ENCODE peak calls at places on chromosomes 5 and 9, in nine cellular contexts. L is mucosa of gallbladder; K is lower leg skin; T is NCI-H2081; B is stimulated activated CD8-positive, alpha-beta memory T cell treated with anti-CD3 and anti-CD28 coated beads, Interleukin-7, amount 100 ng/mL, for 24 hours; J is NCI-H345; Z is NCI-H69; V is sigmoid colon; I is anterior cingulate cortex. H is an unnamed sample.
A peak's percentile ranks its signal among the peaks of the same experiment; 100 is the strongest.

GRCh38 chr5:54725391-54726280 is 208.1 kb downstream of the SNX18 start:
- DNase-seq in B (no peak), L (no peak), Z (no peak), I (no peak), V (no peak), K (no peak), T (no peak), J (no peak), H (no peak)

GRCh38 chr5:151315998-151316597 is 12.5 kb upstream of the SLC36A3 start:
- DNase-seq in I (peak; percentile 11), K (peak; percentile 91), L (peak; percentile 87), V (peak; percentile 80), J (peak; percentile 68), Z (peak; percentile 52), B (peak; percentile 22), T (peak; percentile 43), H (peak; percentile 71)

GRCh38 chr5:74212336-74212735 is 428.2 kb downstream of the ENC1 start:
- DNase-seq in I (no peak), B (no peak), K (no peak), T (no peak), L (no peak), J (no peak), V (no peak), Z (peak; percentile 39), H (no peak)

GRCh38 chr5:95924720-95925119 is 36.9 kb downstream of the ELL2 start:
- DNase-seq in Z (peak; percentile 94), J (peak; percentile 21), T (no peak), V (no peak), K (no peak), B (no peak), I (no peak), L (no peak), H (no peak)

GRCh38 chr5:79974896-79975295 is 16.2 kb downstream of the MTX3 start:
- DNase-seq in K (no peak), I (no peak), L (no peak), V (no peak), T (no peak), J (no peak), B (no peak), Z (no peak), H (no peak)

GRCh38 chr5:30890377-30890776 is 303.1 kb upstream of the CDH6 start:
- DNase-seq in B (no peak), K (no peak), T (no peak), L (no peak), J (no peak), I (no peak), Z (peak; percentile 13), V (no peak), H (no peak)

GRCh38 chr5:82922086-82922734 is 155.0 kb downstream of the TMEM167A start:
- DNase-seq in Z (peak; percentile 85), J (no peak), T (no peak), B (no peak), K (no peak), V (no peak), L (no peak), I (peak; percentile 14), H (no peak)

GRCh38 chr5:140143521-140144258 is 18.0 kb downstream of the IGIP start:
- DNase-seq in T (no peak), L (peak; percentile 8), K (peak; percentile 74), B (no peak), J (no peak), V (no peak), Z (no peak), I (no peak), H (no peak)

GRCh38 chr5:125032286-125032685 is 285.8 kb upstream of the ZNF608 start:
- DNase-seq in J (no peak), Z (no peak), T (no peak), L (no peak), I (no peak), B (no peak), V (no peak), K (no peak), H (no peak)

GRCh38 chr9:112532427-112532826 is 45.8 kb downstream of the KIAA1958 start:
- DNase-seq in K (no peak), Z (no peak), B (no peak), I (no peak), L (peak; percentile 63), J (no peak), V (no peak), T (no peak), H (peak; percentile 52)

GRCh38 chr9:33651125-33651524 is 127.1 kb downstream of the ANKRD18B start:
- DNase-seq in K (no peak), B (no peak), V (no peak), I (no peak), L (no peak), J (no peak), Z (no peak), T (no peak), H (no peak)

GRCh38 chr9:97809666-97810344 is 43.2 kb upstream of the FOXE1 start:
- DNase-seq in I (no peak), Z (peak; percentile 99), B (no peak), V (no peak), K (no peak), L (no peak), T (peak; percentile 64), J (peak; percentile 80), H (no peak)

GRCh38 chr5:65076251-65076869 is 307.6 kb downstream of the CWC27 start:
- DNase-seq in J (no peak), B (peak; percentile 23), T (no peak), L (peak; percentile 51), K (no peak), I (no peak), V (no peak), Z (peak; percentile 92), H (peak; percentile 24)

GRCh38 chr9:110156902-110157301 is 51.1 kb downstream of the C9orf152 start:
- DNase-seq in V (no peak), B (no peak), T (no peak), K (no peak), J (no peak), Z (peak; percentile 42), I (peak; percentile 23), L (peak; percentile 21), H (no peak)

GRCh38 chr9:137374131-137374845 is 48.7 kb downstream of the EXD3 start:
- DNase-seq in B (no peak), T (no peak), K (peak; percentile 70), V (peak; percentile 29), J (no peak), I (no peak), Z (no peak), L (no peak), H (no peak)

GRCh38 chr5:99543841-99544240 is 615.0 kb upstream of the CHD1 start:
- DNase-seq in K (no peak), J (no peak), Z (no peak), B (no peak), T (no peak), L (no peak), V (no peak), I (no peak), H (no peak)

GRCh38 chr5:139711067-139711851 is 63.1 kb downstream of the CXXC5 start:
- DNase-seq in V (no peak), T (no peak), B (no peak), L (no peak), J (peak; percentile 62), K (no peak), Z (peak; percentile 94), I (peak; percentile 84), H (peak; percentile 64)

GRCh38 chr5:51388488-51389325 is 5.5 kb downstream of the ISL1 start:
- DNase-seq in I (no peak), K (no peak), V (no peak), J (no peak), L (no peak), B (no peak), Z (peak; percentile 81), T (no peak), H (no peak)

GRCh38 chr9:6997330-6997729 is 239.6 kb downstream of the KDM4C start:
- DNase-seq in J (no peak), K (no peak), V (no peak), Z (no peak), B (no peak), T (no peak), I (no peak), L (no peak), H (no peak)

GRCh38 chr5:60851681-60852080 is 7.6 kb upstream of the ELOVL7 start:
- DNase-seq in K (no peak), L (no peak), B (no peak), T (no peak), J (no peak), I (no peak), V (no peak), Z (no peak), H (no peak)

GRCh38 chr5:448061-448765 is 5.2 kb downstream of the EXOC3 start:
- DNase-seq in I (peak; percentile 70), K (peak; percentile 89), V (peak; percentile 79), B (no peak), Z (no peak), L (peak; percentile 55), T (no peak), J (no peak), H (peak; percentile 16)

GRCh38 chr9:134047868-134048581 is 19.8 kb downstream of the BRD3 start:
- DNase-seq in Z (no peak), B (no peak), L (no peak), V (no peak), K (no peak), J (no peak), T (no peak), I (no peak), H (no peak)

GRCh38 chr9:71758785-71759184 is 9.5 kb downstream of the CEMIP2 start:
- DNase-seq in J (peak; percentile 78), K (no peak), I (no peak), B (no peak), V (no peak), Z (peak; percentile 91), L (peak; percentile 77), T (peak; percentile 15), H (no peak)

GRCh38 chr9:115063058-115063850 is 54.7 kb downstream of the TNC start:
- DNase-seq in V (no peak), J (no peak), K (no peak), I (peak; percentile 39), Z (no peak), L (no peak), B (no peak), T (no peak), H (no peak)

GRCh38 chr9:102237094-102237493 is 498.6 kb upstream of the GRIN3A start:
- DNase-seq in K (no peak), L (no peak), I (no peak), V (no peak), Z (no peak), B (no peak), J (no peak), T (no peak), H (no peak)

GRCh38 chr5:115179068-115179958 is 9.6 kb upstream of the TRIM36 start:
- DNase-seq in J (no peak), I (peak; percentile 31), T (no peak), L (no peak), K (no peak), V (no peak), B (no peak), Z (peak; percentile 55), H (no peak)

GRCh38 chr9:118522093-118523028 is 818.2 kb downstream of the TLR4 start:
- DNase-seq in T (peak; percentile 66), Z (peak; percentile 90), V (no peak), I (no peak), B (no peak), J (peak; percentile 14), L (no peak), K (no peak), H (no peak)

GRCh38 chr5:78005021-78005785 is 229.1 kb upstream of the TBCA start:
- DNase-seq in K (no peak), I (no peak), T (peak; percentile 64), V (no peak), B (no peak), L (no peak), J (peak; percentile 47), Z (peak; percentile 99), H (no peak)

GRCh38 chr5:151002250-151002649 is 18.1 kb upstream of the GPX3 start:
- DNase-seq in I (no peak), K (peak; percentile 74), Z (peak; percentile 20), J (peak; percentile 15), L (no peak), V (no peak), T (peak; percentile 23), B (no peak), H (no peak)

GRCh38 chr9:137351781-137352501 is 49.9 kb upstream of the NRARP start:
- DNase-seq in B (no peak), J (no peak), V (no peak), K (peak; percentile 75), Z (no peak), T (no peak), L (no peak), I (no peak), H (no peak)

GRCh38 chr5:43609752-43610151 is 6.8 kb downstream of the NNT start:
- DNase-seq in B (no peak), T (no peak), L (no peak), I (no peak), K (no peak), Z (no peak), V (no peak), J (no peak), H (no peak)